ENCODE peak calls at places on chromosomes 13 and 19, in six cellular contexts. H is fibroblast of pulmonary artery, M is Karpas-422, N is GM23248, S is thoracic aorta, P is cardiac fibroblast. W is an unnamed sample.

GRCh38 chr19:19064811-19065745 is 1.3 kb downstream of the SLC25A42 start:
- DNase-seq in H (no peak), M (peak; percentile 57), N (peak; percentile 42), S (no peak), P (no peak), W (no peak)

GRCh38 chr19:30653646-30654386 is 281.6 kb downstream of the ZNF536 start:
- DNase-seq in H (no peak), M (no peak), N (no peak), S (no peak), P (no peak), W (no peak)

GRCh38 chr13:110490009-110490770 is 71.3 kb downstream of the RAB20 start:
- DNase-seq in H (no peak), M (no peak), N (no peak), S (no peak), P (no peak), W (no peak)

GRCh38 chr13:46679369-46680180 is 117.4 kb downstream of the ESD start:
- DNase-seq in H (peak; percentile 71), M (no peak), N (peak; percentile 87), S (no peak), P (peak; percentile 70), W (no peak)

GRCh38 chr13:66665991-66666390 is 564.1 kb downstream of the PCDH9 start:
- DNase-seq in H (peak; percentile 78), M (no peak), N (peak; percentile 12), S (no peak), P (peak; percentile 83), W (peak; percentile 13)

GRCh38 chr13:33057019-33057785 is 41.0 kb downstream of the KL start:
- DNase-seq in H (peak; percentile 34), M (peak; percentile 58), N (peak; percentile 45), S (no peak), P (peak; percentile 42), W (no peak)

GRCh38 chr19:17337675-17338439 is 504 bp downstream of the GTPBP3 start:
- DNase-seq in H (no peak), M (peak; percentile 81), N (peak; percentile 70), S (no peak), P (no peak), W (no peak)

GRCh38 chr13:69524459-69525155 is 583.0 kb upstream of the ATXN8OS start:
- DNase-seq in H (no peak), M (peak; percentile 66), N (peak; percentile 1), S (no peak), P (no peak), W (no peak)

GRCh38 chr19:29404951-29405727 is 120.7 kb upstream of the VSTM2B start:
- DNase-seq in H (no peak), M (no peak), N (peak; percentile 2), S (no peak), P (no peak), W (no peak)

GRCh38 chr19:15562861-15563260 is 52.2 kb upstream of the CYP4F8 start:
- DNase-seq in H (no peak), M (no peak), N (peak; percentile 26), S (no peak), P (no peak), W (no peak)

GRCh38 chr19:35153701-35154534 is 617 bp upstream of the FXYD5 start:
- DNase-seq in H (peak; percentile 34), M (peak; percentile 81), N (peak; percentile 75), S (no peak), P (peak; percentile 34), W (no peak)

GRCh38 chr19:54469496-54469934 is 3.6 kb downstream of the CDC42EP5 start:
- DNase-seq in H (no peak), M (no peak), N (no peak), S (no peak), P (no peak), W (peak; percentile 67)

GRCh38 chr19:54420383-54421168 is 5.3 kb downstream of the TTYH1 start:
- DNase-seq in H (peak; percentile 76), M (no peak), N (no peak), S (no peak), P (peak; percentile 74), W (peak; percentile 55)

GRCh38 chr19:19034204-19034624 is 811 bp downstream of the ARMC6 start:
- DNase-seq in H (peak; percentile 56), M (peak; percentile 92), N (peak; percentile 85), S (no peak), P (peak; percentile 69), W (no peak)

GRCh38 chr13:74388626-74389025 is 254.4 kb upstream of the KLF12 start:
- DNase-seq in H (no peak), M (no peak), N (no peak), S (no peak), P (no peak), W (no peak)

GRCh38 chr19:44672226-44672625 is 944 bp downstream of the CEACAM19 start:
- DNase-seq in H (no peak), M (no peak), N (no peak), S (no peak), P (no peak), W (no peak)

GRCh38 chr19:17951151-17952040 is 15.5 kb upstream of the KCNN1 start:
- DNase-seq in H (no peak), M (no peak), N (no peak), S (no peak), P (no peak), W (no peak)

GRCh38 chr19:48499352-48500090 is 12.1 kb downstream of the LMTK3 start:
- DNase-seq in H (no peak), M (no peak), N (no peak), S (no peak), P (no peak), W (no peak)

GRCh38 chr13:112770504-112770903 is 80.7 kb downstream of the ATP11A start:
- DNase-seq in H (no peak), M (no peak), N (no peak), S (no peak), P (no peak), W (no peak)

GRCh38 chr13:75704942-75705320 is 68.8 kb downstream of the LMO7 start:
- DNase-seq in H (no peak), M (no peak), N (no peak), S (no peak), P (peak; percentile 21), W (no peak)

GRCh38 chr13:66803013-66803739 is 427.0 kb downstream of the PCDH9 start:
- DNase-seq in H (no peak), M (no peak), N (no peak), S (no peak), P (no peak), W (no peak)

GRCh38 chr19:30856786-30857185 is 484.6 kb downstream of the ZNF536 start:
- DNase-seq in H (no peak), M (no peak), N (no peak), S (no peak), P (no peak), W (no peak)

GRCh38 chr13:75316427-75316826 is 165.5 kb downstream of the TBC1D4 start:
- DNase-seq in H (peak; percentile 54), M (no peak), N (peak; percentile 33), S (no peak), P (peak; percentile 44), W (no peak)

GRCh38 chr13:51240178-51240577 is 18.0 kb downstream of the FAM124A start:
- DNase-seq in H (peak; percentile 33), M (no peak), N (no peak), S (no peak), P (no peak), W (no peak)

GRCh38 chr13:92315265-92315664 is 911.3 kb upstream of the GPC6 start:
- DNase-seq in H (no peak), M (no peak), N (no peak), S (no peak), P (no peak), W (no peak)

GRCh38 chr13:51625555-51626345 is 41.5 kb downstream of the WDFY2 start:
- DNase-seq in H (peak; percentile 54), M (no peak), N (no peak), S (no peak), P (peak; percentile 70), W (no peak)

DNA sequence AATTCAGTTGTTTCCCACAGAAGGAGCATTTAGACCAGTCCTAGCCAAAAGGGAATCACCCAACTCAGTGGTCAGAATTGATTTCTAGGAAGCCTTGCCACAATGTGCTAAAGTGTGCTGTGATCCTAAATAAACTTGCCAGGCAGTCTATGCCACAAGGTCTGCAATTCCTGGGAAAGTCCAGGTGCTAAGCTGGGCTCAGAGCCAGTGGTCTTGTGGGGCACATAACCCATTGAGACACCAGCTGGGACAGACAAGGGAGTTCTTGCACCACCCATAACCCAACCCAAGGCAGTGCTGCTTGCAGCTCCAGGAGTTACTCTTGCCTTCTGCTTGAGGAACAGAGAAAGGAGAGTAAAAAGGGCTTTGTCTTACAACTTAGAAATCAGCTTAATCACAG is 489.5 kb upstream of the SPRY2 start:
- DNase-seq in H (no peak), M (no peak), N (no peak), S (no peak), P (no peak), W (no peak)
- H3K4me3 ChIP-seq in H (no peak overlapping the region), M (no peak overlapping the region), N (no peak overlapping the region), S (no peak overlapping the region), P (no peak overlapping the region), W (no peak overlapping the region)

GRCh38 chr19:45815501-45816216 is 551 bp upstream of the RSPH6A start:
- DNase-seq in H (no peak), M (no peak), N (no peak), S (no peak), P (no peak), W (peak; percentile 28)
- H3K4me3 ChIP-seq in H (no peak overlapping the region), M (no peak overlapping the region), N (no peak overlapping the region), S (peak overlapping the region; percentile 63), P (no peak overlapping the region), W (peak overlapping the region; percentile 66)

DNA sequence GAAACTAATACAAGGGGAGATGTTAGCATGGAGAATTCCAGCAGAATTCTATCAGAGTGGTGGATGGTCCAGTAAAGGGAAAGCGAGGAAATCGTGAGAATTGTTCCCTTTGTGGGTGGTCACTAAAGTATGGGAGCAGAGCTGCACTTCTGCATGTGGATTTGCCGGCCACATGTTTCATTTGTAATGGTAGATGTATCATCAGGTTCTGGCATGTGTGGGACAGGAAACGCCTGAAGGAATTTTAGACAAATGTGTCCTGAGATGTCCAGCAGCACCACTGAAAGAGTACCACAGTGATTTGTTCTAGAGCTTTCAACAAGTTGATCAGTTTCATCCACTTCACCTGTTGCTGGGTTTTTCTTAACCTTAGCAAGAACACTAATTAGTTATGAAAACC is 308.4 kb downstream of the SHISA2 start:
- DNase-seq in H (no peak), M (no peak), N (no peak), S (no peak), P (no peak), W (no peak)
- H3K4me3 ChIP-seq in H (no peak overlapping the region), M (no peak overlapping the region), N (no peak overlapping the region), S (no peak overlapping the region), P (no peak overlapping the region), W (no peak overlapping the region)

DNA sequence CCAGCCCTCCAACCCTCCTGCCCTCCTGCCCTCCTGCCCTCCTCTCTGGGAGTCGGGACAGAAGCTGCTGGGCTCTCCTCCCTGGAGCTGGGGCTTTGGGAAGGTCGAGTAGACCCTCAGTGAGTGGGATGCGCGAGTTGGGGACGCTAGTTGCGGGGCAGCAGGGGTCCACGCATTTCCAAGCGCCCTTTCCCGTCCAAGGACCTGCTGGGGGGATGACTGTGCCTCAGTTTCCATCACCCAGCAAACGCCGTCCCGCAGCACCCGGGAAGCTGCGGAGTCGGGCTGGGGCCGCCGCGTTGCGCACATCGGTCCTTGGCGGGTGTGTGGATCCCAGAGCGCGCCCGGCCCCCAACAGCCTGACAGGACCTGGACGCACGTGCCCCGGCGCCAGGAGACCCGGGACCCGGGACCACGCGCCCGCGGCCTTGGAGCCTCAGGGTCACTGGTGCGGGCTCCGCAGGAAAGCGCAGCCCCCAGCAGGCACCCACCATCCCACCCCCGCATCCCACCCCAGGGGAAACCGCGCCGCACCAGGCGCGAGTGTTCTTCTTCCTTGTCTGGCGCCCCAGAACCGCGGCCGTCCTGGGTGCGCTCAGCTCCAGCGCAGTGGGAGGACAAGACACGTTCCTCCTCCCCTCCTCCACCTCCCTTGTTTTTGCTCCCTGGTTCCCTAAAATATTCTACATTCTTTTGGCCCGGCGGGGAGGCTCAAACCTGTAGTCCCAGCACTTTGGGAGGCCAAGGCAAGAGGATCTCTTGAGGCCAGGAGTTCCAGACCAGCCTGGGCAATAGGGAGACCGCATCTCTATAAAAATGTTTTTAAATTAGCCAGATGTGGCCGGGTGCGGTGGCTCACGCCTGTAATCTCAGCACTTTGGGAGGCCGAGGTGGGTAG is 9.2 kb downstream of the ONECUT3 start:
- DNase-seq in H (no peak), M (no peak), N (no peak), S (no peak), P (no peak), W (no peak)
- H3K4me3 ChIP-seq in H (no peak overlapping the region), M (no peak overlapping the region), N (no peak overlapping the region), S (no peak overlapping the region), P (no peak overlapping the region), W (no peak overlapping the region)